ENCODE peak calls at places on chromosomes 6 and 20, in seven cellular contexts. I is memory B cell, Z is ecto neural progenitor cell, H is heart right ventricle, X is right cardiac atrium, N is SJSA1, S is mucosa of gallbladder. J is an unnamed sample.

GRCh38 chr6:15268130-15268908 is 22.4 kb downstream of the JARID2 start:
- DNase-seq in I (no peak), Z (no peak), H (no peak), X (no peak), N (no peak), S (no peak), J (no peak)

GRCh38 chr20:7967199-7967844 is 27.1 kb upstream of the HAO1 start:
- DNase-seq in I (no peak), Z (no peak), H (no peak), X (peak), N (no peak), S (no peak), J (no peak)

GRCh38 chr20:13681248-13682125 is 42.8 kb upstream of the TASP1 start:
- DNase-seq in I (no peak), Z (no peak), H (no peak), X (no peak), N (no peak), S (peak), J (no peak)

GRCh38 chr6:148608211-148608951 is 138.4 kb upstream of the UST start:
- DNase-seq in I (no peak), Z (no peak), H (no peak), X (no peak), N (no peak), S (no peak), J (no peak)

GRCh38 chr6:145457556-145457955 is 277.8 kb downstream of the EPM2A start:
- DNase-seq in I (no peak), Z (no peak), H (no peak), X (no peak), N (no peak), S (no peak), J (no peak)

GRCh38 chr20:50518270-50518721 is 8.1 kb downstream of the PTPN1 start:
- DNase-seq in I (no peak), Z (no peak), H (no peak), X (no peak), N (no peak), S (no peak), J (no peak)

GRCh38 chr20:40741507-40742106 is 52.6 kb upstream of the MAFB start:
- DNase-seq in I (peak), Z (peak), H (peak), X (no peak), N (no peak), S (peak), J (no peak)

GRCh38 chr6:134529921-134530320 is 212.0 kb upstream of the SGK1 start:
- DNase-seq in I (no peak), Z (no peak), H (no peak), X (no peak), N (no peak), S (no peak), J (no peak)

GRCh38 chr6:88569959-88570358 is 393.5 kb downstream of the RNGTT start:
- DNase-seq in I (no peak), Z (no peak), H (no peak), X (no peak), N (no peak), S (no peak), J (no peak)

GRCh38 chr20:46264391-46265266 is 43.7 kb downstream of the CDH22 start:
- DNase-seq in I (no peak), Z (no peak), H (no peak), X (no peak), N (no peak), S (no peak), J (no peak)

GRCh38 chr6:50849016-50849748 is 30.5 kb downstream of the TFAP2B start:
- DNase-seq in I (no peak), Z (peak), H (no peak), X (no peak), N (no peak), S (no peak), J (no peak)

GRCh38 chr6:26607434-26608230 is 10.9 kb downstream of the ABT1 start:
- DNase-seq in I (no peak), Z (peak), H (no peak), X (no peak), N (peak), S (peak), J (no peak)

GRCh38 chr6:168087436-168088160 is 8.6 kb upstream of the FRMD1 start:
- DNase-seq in I (no peak), Z (no peak), H (no peak), X (no peak), N (no peak), S (no peak), J (peak)

GRCh38 chr20:20690676-20691476 is 21.6 kb downstream of the RALGAPA2 start:
- DNase-seq in I (no peak), Z (no peak), H (no peak), X (no peak), N (no peak), S (no peak), J (no peak)

GRCh38 chr6:28953039-28953872 is 29.5 kb upstream of the TRIM27 start:
- DNase-seq in I (peak), Z (peak), H (no peak), X (no peak), N (peak), S (peak), J (no peak)

GRCh38 chr6:142809947-142810346 is 135.0 kb downstream of the HIVEP2 start:
- DNase-seq in I (no peak), Z (no peak), H (no peak), X (no peak), N (no peak), S (no peak), J (no peak)

GRCh38 chr6:27547157-27548075 is 74.5 kb upstream of the ZNF184 start:
- DNase-seq in I (no peak), Z (peak), H (no peak), X (no peak), N (no peak), S (no peak), J (no peak)

GRCh38 chr6:69390125-69390524 is 406.7 kb downstream of the LMBRD1 start:
- DNase-seq in I (no peak), Z (no peak), H (no peak), X (no peak), N (no peak), S (no peak), J (no peak)

GRCh38 chr20:10216146-10216741 is 2.4 kb upstream of the SNAP25 start:
- DNase-seq in I (no peak), Z (no peak), H (no peak), X (no peak), N (no peak), S (no peak), J (no peak)

GRCh38 chr20:31560900-31561598 is 44.0 kb upstream of the ID1 start:
- DNase-seq in I (no peak), Z (no peak), H (no peak), X (no peak), N (peak), S (peak), J (no peak)

GRCh38 chr20:21173496-21174025 is 47.7 kb downstream of the KIZ start:
- DNase-seq in I (no peak), Z (no peak), H (no peak), X (no peak), N (no peak), S (no peak), J (no peak)

GRCh38 chr20:57397693-57398108 is 6.5 kb downstream of the RBM38 start:
- DNase-seq in I (peak), Z (no peak), H (no peak), X (no peak), N (no peak), S (no peak), J (no peak)

GRCh38 chr6:40950986-40951730 is 87.9 kb downstream of the UNC5CL start:
- DNase-seq in I (no peak), Z (no peak), H (no peak), X (no peak), N (peak), S (no peak), J (no peak)

GRCh38 chr20:32190608-32191415 is 16.7 kb downstream of the PLAGL2 start:
- DNase-seq in I (no peak), Z (peak), H (no peak), X (no peak), N (no peak), S (no peak), J (no peak)

GRCh38 chr20:36181934-36182603 is 27.5 kb downstream of the EPB41L1 start:
- DNase-seq in I (no peak), Z (no peak), H (no peak), X (no peak), N (no peak), S (no peak), J (no peak)

GRCh38 chr20:61819484-61819846 is 246.2 kb downstream of the TAF4 start:
- DNase-seq in I (no peak), Z (no peak), H (no peak), X (no peak), N (no peak), S (no peak), J (no peak)

GRCh38 chr6:167140589-167141474 is 16.9 kb downstream of the GPR31 start:
- DNase-seq in I (no peak), Z (no peak), H (no peak), X (no peak), N (peak), S (no peak), J (no peak)

J was measured in left lung.